ENCODE peak calls at places on chromosomes 16 and 17, in five cellular contexts. C, M, D, Z and R are unnamed samples.

GRCh38 chr17:72928454-72929136 is 163.9 kb downstream of the SLC39A11 start:
- DNase-seq in M (no peak), C (no peak), D (no peak), Z (no peak), R (no peak)

GRCh38 chr17:28698253-28698941 is 13.3 kb downstream of the PROCA1 start:
- DNase-seq in D (peak; percentile 12), Z (no peak), C (no peak), M (peak; percentile 97), R (no peak)

GRCh38 chr16:72938426-72939164 is 109.3 kb downstream of the ZFHX3 start:
- DNase-seq in M (no peak), Z (no peak), C (no peak), D (no peak), R (no peak)

GRCh38 chr17:57530508-57530907 is 214.6 kb downstream of the CCDC182 start:
- DNase-seq in M (no peak), C (no peak), D (no peak), Z (no peak), R (no peak)

GRCh38 chr17:77693776-77694175 is 264.7 kb upstream of the TNRC6C start:
- DNase-seq in M (no peak), D (no peak), Z (no peak), C (no peak), R (no peak)

GRCh38 chr17:16286947-16287562 is 66.2 kb downstream of the CENPV start:
- DNase-seq in D (no peak), Z (no peak), M (no peak), C (peak; percentile 31), R (no peak)

GRCh38 chr16:78045865-78046581 is 23.7 kb downstream of the CLEC3A start:
- DNase-seq in Z (peak; percentile 55), M (peak; percentile 74), C (peak; percentile 95), D (no peak), R (no peak)

GRCh38 chr17:42618442-42619150 is 9.1 kb downstream of the TUBG1 start:
- DNase-seq in C (peak; percentile 70), D (no peak), Z (no peak), M (peak; percentile 65), R (peak; percentile 32)

GRCh38 chr16:7436306-7436705 is 103.7 kb downstream of the RBFOX1 start:
- DNase-seq in D (no peak), C (no peak), M (no peak), Z (no peak), R (no peak)

GRCh38 chr16:58481931-58482330 is 18.0 kb upstream of the NDRG4 start:
- DNase-seq in C (no peak), Z (no peak), M (no peak), D (no peak), R (no peak)

GRCh38 chr17:75822119-75822799 is 21.9 kb downstream of the UNC13D start:
- DNase-seq in D (no peak), M (no peak), Z (no peak), C (no peak), R (no peak)

GRCh38 chr16:81071816-81072215 is 5.2 kb downstream of the C16orf46 start:
- DNase-seq in D (no peak), C (no peak), Z (no peak), M (no peak), R (no peak)

GRCh38 chr17:4679652-4680051 is 24.3 kb downstream of the PELP1 start:
- DNase-seq in C (no peak), D (no peak), M (peak; percentile 30), Z (no peak), R (no peak)